ENCODE peak calls at places on chromosomes 6 and 20, in four cellular contexts. D, K, A and Q are unnamed samples.

GRCh38 chr6:144647971-144648651 is 363.0 kb downstream of the UTRN start:
- DNase-seq in D (no peak), K (no peak), A (no peak), Q (no peak)

GRCh38 chr6:29016559-29017427 is 11.7 kb upstream of the ZNF311 start:
- DNase-seq in D (peak), K (peak), A (peak), Q (peak)

GRCh38 chr20:49868538-49868937 is 46.8 kb downstream of the SPATA2 start:
- DNase-seq in D (no peak), K (no peak), A (no peak), Q (no peak)

GRCh38 chr20:11717562-11717961 is 200.1 kb upstream of the BTBD3 start:
- DNase-seq in D (no peak), K (no peak), A (no peak), Q (no peak)

GRCh38 chr6:129402244-129402643 is 307.7 kb downstream of the ARHGAP18 start:
- DNase-seq in D (no peak), K (no peak), A (peak), Q (no peak)

GRCh38 chr6:160088069-160088773 is 33.4 kb upstream of the SLC22A1 start:
- DNase-seq in D (no peak), K (peak), A (peak), Q (peak)

GRCh38 chr6:135270676-135271536 is 89.8 kb downstream of the MYB start:
- DNase-seq in D (no peak), K (no peak), A (peak), Q (no peak)

GRCh38 chr6:97563529-97563928 is 280.5 kb upstream of the MMS22L start:
- DNase-seq in D (no peak), K (no peak), A (no peak), Q (no peak)

GRCh38 chr6:131173680-131174079 is 38.4 kb downstream of the AKAP7 start:
- DNase-seq in D (no peak), K (no peak), A (no peak), Q (no peak)

GRCh38 chr6:140806431-140806830 is 1326.3 kb upstream of the GJE1 start:
- DNase-seq in D (no peak), K (no peak), A (no peak), Q (no peak)

GRCh38 chr20:45548410-45548809 is 1.2 kb upstream of the EPPIN start:
- DNase-seq in D (no peak), K (no peak), A (no peak), Q (no peak)

GRCh38 chr20:51206032-51206662 is 183.2 kb upstream of the KCNG1 start:
- DNase-seq in D (no peak), K (no peak), A (no peak), Q (no peak)

GRCh38 chr20:21099653-21100589 is 6.2 kb downstream of the LINC00237 start:
- DNase-seq in D (peak), K (peak), A (no peak), Q (peak)

GRCh38 chr6:131443014-131443413 is 130.0 kb upstream of the ARG1 start:
- DNase-seq in D (no peak), K (no peak), A (no peak), Q (no peak)

GRCh38 chr20:17859616-17860232 is 108.9 kb downstream of the SNX5 start:
- DNase-seq in D (no peak), K (no peak), A (no peak), Q (no peak)

GRCh38 chr6:41594766-41595165 is 43.5 kb upstream of the MDFI start:
- DNase-seq in D (no peak), K (no peak), A (no peak), Q (no peak)

GRCh38 chr20:23187759-23188158 is 101.6 kb upstream of the CD93 start:
- DNase-seq in D (no peak), K (no peak), A (no peak), Q (no peak)

GRCh38 chr20:36470482-36471062 is 70.7 kb upstream of the MYL9 start:
- DNase-seq in D (no peak), K (no peak), A (no peak), Q (no peak)

DNA sequence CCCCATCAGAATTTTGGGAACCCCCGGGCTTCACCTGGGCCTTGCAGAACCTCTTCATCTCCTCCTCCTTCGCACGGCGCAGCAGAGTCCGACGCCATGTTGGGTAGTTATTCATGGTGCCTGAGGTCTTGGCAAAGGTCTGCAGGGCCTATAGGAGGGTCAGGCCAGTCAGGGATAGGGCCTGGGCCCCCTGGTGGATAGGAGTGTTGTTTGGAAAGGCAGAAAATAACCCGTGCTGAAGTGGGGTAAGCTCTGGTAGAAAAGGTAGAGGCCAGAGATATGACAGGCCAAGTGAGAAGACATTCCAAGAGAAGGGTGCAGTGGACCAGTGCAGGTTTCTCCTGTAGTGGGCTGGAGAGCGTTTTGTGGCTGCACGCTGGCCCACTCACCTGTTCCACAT is 4.9 kb downstream of the SMPD2 start:
- DNase-seq in D (no peak), K (no peak), A (no peak), Q (no peak)
- TF ChIP-seq CTCF in D (no peak), K (peak), A (peak), Q (no peak)

DNA sequence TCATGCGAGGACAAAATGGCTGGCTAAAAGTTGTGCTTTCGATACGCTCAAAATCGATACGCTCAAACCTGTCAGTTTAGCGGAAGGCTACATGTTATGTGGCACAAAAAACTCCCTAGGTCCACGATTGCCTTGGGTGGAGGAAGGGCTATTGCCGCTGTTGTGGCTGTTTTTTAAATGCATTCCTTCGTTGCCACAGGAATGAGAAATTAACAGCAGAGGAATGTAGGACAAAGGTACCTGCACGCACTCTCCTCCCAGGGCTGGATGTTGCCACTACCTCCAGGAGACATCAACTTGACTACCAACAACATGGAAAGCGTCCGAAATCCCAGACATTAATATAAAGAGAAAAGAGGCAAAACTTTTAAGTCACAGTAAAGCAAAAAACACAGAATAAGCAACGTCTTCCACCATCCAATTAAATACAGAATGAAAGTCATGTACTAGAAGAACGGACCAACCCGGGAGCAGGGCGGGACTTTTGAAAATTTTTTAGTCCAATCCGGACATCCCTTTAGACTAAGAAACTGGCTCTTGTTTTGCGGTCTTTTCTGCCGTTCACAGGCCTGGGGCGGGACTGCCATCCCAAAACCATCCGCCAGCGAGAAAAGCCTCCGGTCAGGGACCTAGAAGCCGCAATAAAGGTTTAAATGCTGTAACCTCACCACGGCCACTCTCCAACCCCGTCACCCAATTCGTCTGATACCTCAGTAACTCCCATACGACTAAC is 32.1 kb upstream of the HFE start:
- DNase-seq in D (peak), K (peak), A (peak), Q (peak)
- TF ChIP-seq CTCF in D (peak), K (peak), A (no peak), Q (no peak)

GRCh38 chr6:6221829-6222535 is 98.5 kb downstream of the F13A1 start:
- DNase-seq in D (no peak), K (peak), A (no peak), Q (peak)
- TF ChIP-seq CTCF in D (peak), K (peak), A (peak), Q (peak)

GRCh38 chr6:78436335-78436734 is 431.0 kb upstream of the IRAK1BP1 start:
- DNase-seq in D (no peak), K (no peak), A (peak), Q (no peak)
- TF ChIP-seq CTCF in D (no peak), K (peak), A (peak), Q (no peak)

DNA sequence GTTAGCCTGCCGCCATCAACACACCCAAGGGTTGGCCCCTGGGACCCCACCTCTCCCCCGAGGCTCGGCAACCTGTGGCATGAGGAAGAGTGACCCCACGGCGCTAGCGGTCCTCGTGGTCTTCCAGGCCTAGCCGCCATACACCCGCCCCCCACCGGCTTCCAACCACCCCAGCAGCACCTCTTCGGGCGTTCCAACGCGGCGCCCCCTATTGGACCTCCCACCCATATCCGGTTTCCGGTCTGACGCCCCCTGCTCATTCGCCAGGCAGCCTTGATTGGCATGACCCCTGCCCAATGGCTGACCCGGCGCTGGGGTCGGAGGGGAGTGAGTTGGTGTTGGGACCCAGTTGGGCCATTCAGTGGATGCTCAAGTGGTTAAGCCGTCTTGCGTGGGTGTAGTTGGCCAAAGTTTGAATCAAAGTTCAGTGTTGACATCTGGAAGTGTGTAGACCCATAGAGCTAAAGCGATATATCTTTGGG is at the start of gene GNAS-AS1:
- DNase-seq in D (peak), K (peak), A (peak), Q (peak)
- TF ChIP-seq CTCF in D (peak), K (peak), A (no peak), Q (no peak)

GRCh38 chr6:5135783-5136376 is 50.7 kb downstream of the PPP1R3G start:
- DNase-seq in D (no peak), K (peak), A (peak), Q (peak)
- TF ChIP-seq CTCF in D (peak), K (peak), A (peak), Q (peak)

DNA sequence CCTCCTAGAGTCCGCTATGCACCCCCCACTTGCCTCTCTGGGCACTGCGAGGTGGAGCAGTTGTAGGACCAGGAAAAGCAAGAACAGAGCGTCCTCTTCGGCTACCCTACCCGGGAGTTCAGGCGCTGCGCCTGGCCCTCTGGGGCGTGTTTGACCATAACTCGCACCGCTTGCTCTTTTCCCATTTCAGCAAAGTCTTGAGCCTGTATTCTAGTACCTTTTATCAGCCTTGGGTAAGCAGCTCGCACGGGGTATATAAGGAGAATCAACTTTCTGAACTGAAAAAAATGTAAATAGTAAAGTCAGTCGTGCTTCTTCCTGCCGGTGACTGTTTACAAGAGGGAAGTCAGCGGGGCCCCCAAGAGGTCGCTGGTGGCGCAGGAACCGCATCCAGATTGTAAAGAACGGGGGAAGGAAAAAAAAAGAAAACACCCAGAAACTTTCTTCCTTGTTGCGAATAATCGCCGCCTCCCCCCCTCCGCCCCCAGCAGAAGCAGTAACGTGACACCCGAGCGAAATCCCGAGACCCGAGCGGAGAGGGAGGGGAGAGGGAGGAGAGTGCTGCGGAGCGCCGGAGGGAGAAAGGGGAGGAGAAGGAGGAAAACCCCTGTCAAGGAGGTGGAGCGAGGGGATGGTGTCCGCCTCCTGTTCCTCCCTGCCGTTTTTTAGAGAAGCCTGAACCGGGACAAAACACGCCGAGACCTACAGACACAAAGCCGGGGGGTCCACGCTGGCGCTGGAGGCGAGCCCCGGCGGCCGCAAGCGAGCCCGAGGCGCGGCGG is at the start of gene UST:
- DNase-seq in D (peak), K (peak), A (peak), Q (peak)
- TF ChIP-seq CTCF in D (peak), K (peak), A (peak), Q (peak)

GRCh38 chr6:118514689-118515088 is 33.4 kb upstream of the PLN start:
- DNase-seq in D (no peak), K (no peak), A (no peak), Q (no peak)
- TF ChIP-seq CTCF in D (no peak), K (no peak), A (no peak), Q (no peak)

GRCh38 chr20:64130876-64131275 is 23.5 kb upstream of the NPBWR2 start:
- DNase-seq in D (no peak), K (no peak), A (no peak), Q (no peak)

GRCh38 chr20:64136004-64136710 is 28.1 kb upstream of the MYT1 start:
- DNase-seq in D (no peak), K (no peak), A (no peak), Q (no peak)

GRCh38 chr20:64131406-64131805 is 24.0 kb upstream of the NPBWR2 start:
- DNase-seq in D (no peak), K (no peak), A (peak), Q (peak)

GRCh38 chr20:64137598-64138031 is 26.6 kb upstream of the MYT1 start:
- DNase-seq in D (no peak), K (no peak), A (no peak), Q (peak)

GRCh38 chr20:64133951-64134407 is 26.6 kb upstream of the NPBWR2 start:
- DNase-seq in D (no peak), K (no peak), A (no peak), Q (peak)
- TF ChIP-seq CTCF in D (peak), K (peak), A (peak), Q (no peak)

DNA sequence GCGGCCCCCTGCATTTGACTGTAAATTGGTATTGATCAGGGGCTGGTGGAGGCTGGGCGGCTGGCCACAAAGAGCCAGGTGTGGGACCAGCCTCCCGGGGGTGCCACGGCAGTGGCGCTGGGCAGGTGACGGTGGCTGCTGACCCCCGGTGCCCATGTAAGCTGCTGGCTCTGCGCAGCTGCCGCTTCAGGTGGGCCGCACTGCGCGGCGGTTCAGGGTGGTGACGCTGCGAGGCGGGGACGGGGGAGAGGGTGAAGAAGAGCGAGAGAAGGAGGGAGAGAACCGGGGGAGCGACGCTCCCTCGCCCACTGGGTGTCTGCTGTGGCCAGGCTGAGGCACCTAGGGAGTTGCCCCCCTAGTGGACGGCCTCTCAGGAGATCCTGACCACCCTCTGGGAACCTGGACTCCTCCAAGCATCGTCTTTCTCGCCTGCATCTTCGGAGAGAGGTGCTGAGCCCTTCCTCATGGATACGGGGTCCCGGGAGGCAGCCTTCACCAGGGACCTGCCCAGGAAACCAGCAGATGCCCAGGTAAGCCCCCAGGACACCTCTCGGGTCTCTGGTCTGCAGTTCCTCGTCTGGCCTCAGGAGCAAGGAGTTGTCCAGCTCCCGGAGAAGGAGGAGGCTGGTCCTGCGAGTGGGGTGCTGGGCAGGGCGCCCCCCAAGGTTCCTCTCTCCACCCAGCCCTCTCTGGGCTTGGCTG is 77.5 kb upstream of the GATA5 start:
- DNase-seq in D (no peak), K (no peak), A (no peak), Q (no peak)
- TF ChIP-seq CTCF in D (no peak), K (no peak), A (no peak), Q (no peak)